ENCODE peak calls at places on chromosome 18, in eight cellular contexts. F, S, K, X, J, V, I and B are unnamed samples.
A peak's percentile ranks its signal among the peaks of the same experiment; 100 is the strongest.

GRCh38 chr18:14974576-14974975 is 226.6 kb downstream of the ANKRD30B start:
- DNase-seq in I (no peak), X (no peak), V (peak; percentile 16), J (no peak), K (no peak), S (no peak), F (no peak), B (no peak)

GRCh38 chr18:54327818-54328217 is 29.8 kb downstream of the STARD6 start:
- DNase-seq in X (no peak), V (no peak), K (no peak), I (no peak), F (no peak), S (no peak), J (no peak), B (no peak)

GRCh38 chr18:51275712-51276473 is 78.4 kb upstream of the MEX3C start:
- DNase-seq in I (no peak), J (no peak), V (peak; percentile 17), K (peak; percentile 4), X (no peak), F (peak; percentile 40), S (no peak), B (no peak)

GRCh38 chr18:8998481-8999217 is 103.8 kb upstream of the NDUFV2 start:
- DNase-seq in V (peak; percentile 27), X (no peak), K (peak; percentile 73), F (no peak), S (no peak), J (no peak), I (no peak), B (no peak)

GRCh38 chr18:52007109-52007508 is 332.9 kb upstream of the DCC start:
- DNase-seq in V (no peak), X (no peak), K (no peak), F (no peak), I (no peak), J (no peak), S (no peak), B (no peak)

GRCh38 chr18:76494181-76494540 is 881 bp downstream of the ZNF516 start:
- DNase-seq in K (peak; percentile 45), V (peak; percentile 48), I (no peak), J (peak; percentile 60), S (no peak), X (no peak), F (peak; percentile 64), B (peak; percentile 11)

GRCh38 chr18:59546164-59546563 is 151.1 kb downstream of the CCBE1 start:
- DNase-seq in S (no peak), K (peak; percentile 90), J (no peak), F (no peak), V (no peak), I (no peak), X (peak; percentile 26), B (no peak)

GRCh38 chr18:10006261-10006903 is 92.6 kb downstream of the VAPA start:
- DNase-seq in S (no peak), F (peak; percentile 26), I (no peak), J (no peak), X (peak; percentile 24), V (peak; percentile 51), K (peak; percentile 31), B (no peak)

GRCh38 chr18:58223717-58224424 is 179.8 kb downstream of the NEDD4L start:
- DNase-seq in I (peak; percentile 87), V (peak; percentile 87), S (no peak), J (peak; percentile 70), F (no peak), X (peak; percentile 80), K (peak; percentile 93), B (no peak)

GRCh38 chr18:44537521-44537920 is 143.2 kb upstream of the SETBP1 start:
- DNase-seq in S (no peak), K (peak; percentile 90), V (peak; percentile 90), J (no peak), I (peak; percentile 80), X (no peak), F (no peak), B (no peak)

GRCh38 chr18:61286867-61287266 is 46.4 kb upstream of the CDH20 start:
- DNase-seq in S (no peak), J (no peak), V (no peak), I (no peak), X (no peak), F (no peak), K (no peak), B (no peak)

GRCh38 chr18:730692-731091 is 18.3 kb upstream of the ENOSF1 start:
- DNase-seq in S (no peak), X (no peak), K (no peak), V (no peak), J (no peak), I (no peak), F (no peak), B (no peak)

GRCh38 chr18:48022531-48023330 is 92.3 kb upstream of the SMAD2 start:
- DNase-seq in I (peak; percentile 72), K (peak; percentile 58), X (peak; percentile 71), V (peak; percentile 72), J (peak; percentile 69), F (peak; percentile 85), S (no peak), B (peak; percentile 27)

GRCh38 chr18:23143059-23143831 is 8.0 kb downstream of the CABLES1 start:
- DNase-seq in J (no peak), K (no peak), F (no peak), V (peak; percentile 51), I (peak; percentile 72), X (no peak), S (no peak), B (no peak)

GRCh38 chr18:43422483-43422882 is 145.2 kb upstream of the SYT4 start:
- DNase-seq in X (no peak), J (peak; percentile 23), S (no peak), K (peak; percentile 3), F (peak; percentile 4), I (no peak), V (peak; percentile 9), B (no peak)

GRCh38 chr18:80105369-80106167 is 3.5 kb upstream of the ADNP2 start:
- DNase-seq in V (no peak), J (no peak), K (no peak), I (no peak), F (no peak), S (no peak), X (no peak), B (no peak)

GRCh38 chr18:11689972-11690570 is 1.0 kb downstream of the GNAL start:
- DNase-seq in K (peak; percentile 13), V (no peak), J (no peak), F (no peak), X (no peak), I (no peak), S (no peak), B (peak; percentile 19)

GRCh38 chr18:13447621-13448020 is 229.1 kb downstream of the LDLRAD4 start:
- DNase-seq in K (peak; percentile 95), J (peak; percentile 91), S (no peak), I (peak; percentile 80), F (no peak), X (no peak), V (peak; percentile 86), B (no peak)

GRCh38 chr18:44733069-44733753 is 52.5 kb downstream of the SETBP1 start:
- DNase-seq in I (peak; percentile 86), F (no peak), K (peak; percentile 97), X (no peak), S (no peak), V (peak; percentile 89), J (no peak), B (no peak)

GRCh38 chr18:28183418-28184078 is 6.6 kb upstream of the CDH2 start:
- DNase-seq in I (peak; percentile 60), F (no peak), S (no peak), V (peak; percentile 13), K (peak; percentile 65), X (no peak), J (no peak), B (no peak)

GRCh38 chr18:62457830-62458229 is 65.0 kb upstream of the ZCCHC2 start:
- DNase-seq in V (no peak), S (no peak), J (no peak), I (no peak), K (no peak), X (no peak), F (no peak), B (no peak)

GRCh38 chr18:37430346-37431076 is 135.1 kb downstream of the CELF4 start:
- DNase-seq in F (no peak), J (no peak), S (no peak), K (no peak), X (no peak), I (no peak), V (no peak), B (no peak)

GRCh38 chr18:21980744-21981143 is 188.6 kb upstream of the GATA6 start:
- DNase-seq in S (no peak), K (no peak), J (no peak), F (no peak), V (no peak), I (no peak), X (no peak), B (no peak)

GRCh38 chr18:66226782-66227181 is 377.1 kb downstream of the CDH19 start:
- DNase-seq in X (no peak), I (no peak), S (no peak), F (no peak), J (no peak), K (no peak), V (no peak), B (no peak)

GRCh38 chr18:77811510-77811909 is 561.9 kb downstream of the GALR1 start:
- DNase-seq in F (peak; percentile 71), I (no peak), S (no peak), V (no peak), K (no peak), J (peak; percentile 94), X (no peak), B (no peak)

GRCh38 chr18:37440206-37440605 is 125.4 kb downstream of the CELF4 start:
- DNase-seq in I (no peak), S (no peak), J (no peak), K (no peak), F (no peak), X (no peak), V (no peak), B (no peak)

GRCh38 chr18:7479756-7480155 is 87.4 kb upstream of the PTPRM start:
- DNase-seq in I (no peak), J (no peak), X (no peak), F (no peak), K (no peak), S (no peak), V (no peak), B (no peak)

GRCh38 chr18:25113081-25113480 is 238.9 kb downstream of the ZNF521 start:
- DNase-seq in X (no peak), K (no peak), F (no peak), J (no peak), I (no peak), V (no peak), S (no peak), B (no peak)

GRCh38 chr18:66495844-66496243 is 108.0 kb downstream of the CDH19 start:
- DNase-seq in K (peak; percentile 19), F (peak; percentile 79), X (peak; percentile 16), I (peak; percentile 63), S (no peak), J (no peak), V (no peak), B (no peak)

GRCh38 chr18:59454909-59455727 is 96.1 kb upstream of the LMAN1 start:
- DNase-seq in F (no peak), I (no peak), V (no peak), X (no peak), S (no peak), J (no peak), K (no peak), B (no peak)

GRCh38 chr18:60090170-60090569 is 190.4 kb downstream of the PMAIP1 start:
- DNase-seq in F (peak; percentile 58), J (peak; percentile 26), K (no peak), X (peak; percentile 44), S (no peak), I (peak; percentile 8), V (no peak), B (no peak)